ENCODE peak calls at places on chromosomes 11 and 22, in seven cellular contexts. W is H1, F is transverse colon, V is spleen, H is HCT116, R is stomach, O is suprapubic skin. I is an unnamed sample.

GRCh38 chr11:103108933-103109817 is at the start of gene DYNC2H1:
- DNase-seq in W (peak; percentile 84), F (peak; percentile 88), V (peak; percentile 97), H (peak; percentile 52), R (peak; percentile 87), O (peak; percentile 88), I (peak; percentile 92)

GRCh38 chr11:91857194-91857593 is 367.4 kb upstream of the FAT3 start:
- DNase-seq in W (no peak), F (no peak), V (no peak), H (no peak), R (no peak), O (no peak), I (no peak)

GRCh38 chr22:23531966-23532735 is 47.9 kb downstream of the IGLL1 start:
- DNase-seq in W (no peak), F (no peak), V (peak; percentile 53), H (no peak), R (no peak), O (peak; percentile 56), I (no peak)

GRCh38 chr22:29011868-29012428 is 49.7 kb downstream of the C22orf31 start:
- DNase-seq in W (no peak), F (peak; percentile 32), V (no peak), H (no peak), R (no peak), O (no peak), I (no peak)

GRCh38 chr11:14905104-14906033 is 13.3 kb upstream of the CYP2R1 start:
- DNase-seq in W (peak; percentile 74), F (peak; percentile 65), V (peak; percentile 93), H (no peak), R (peak; percentile 43), O (peak; percentile 68), I (peak; percentile 44)

GRCh38 chr11:70040452-70040851 is 37.7 kb upstream of the ANO1 start:
- DNase-seq in W (no peak), F (no peak), V (no peak), H (no peak), R (peak; percentile 20), O (no peak), I (no peak)

GRCh38 chr22:24188705-24189248 is 7.5 kb downstream of the SUSD2 start:
- DNase-seq in W (no peak), F (no peak), V (no peak), H (no peak), R (no peak), O (no peak), I (no peak)

GRCh38 chr11:2737226-2737590 is 37.4 kb upstream of the KCNQ1OT1 start:
- DNase-seq in W (no peak), F (no peak), V (no peak), H (no peak), R (no peak), O (no peak), I (no peak)

GRCh38 chr22:42967933-42968332 is 47.0 kb downstream of the PACSIN2 start:
- DNase-seq in W (no peak), F (peak; percentile 58), V (peak; percentile 94), H (no peak), R (peak; percentile 49), O (peak; percentile 86), I (no peak)

GRCh38 chr11:69680688-69681087 is 5.5 kb upstream of the LTO1 start:
- DNase-seq in W (no peak), F (no peak), V (peak; percentile 37), H (no peak), R (no peak), O (no peak), I (no peak)

GRCh38 chr22:35995772-35996171 is 32.9 kb downstream of the RBFOX2 start:
- DNase-seq in W (no peak), F (peak; percentile 66), V (no peak), H (no peak), R (peak; percentile 50), O (peak; percentile 79), I (peak; percentile 70)

GRCh38 chr11:7442588-7443215 is 42.6 kb upstream of the OLFML1 start:
- DNase-seq in W (peak; percentile 70), F (peak; percentile 75), V (peak; percentile 87), H (peak; percentile 38), R (peak; percentile 76), O (peak; percentile 79), I (peak; percentile 63)

GRCh38 chr22:46604306-46604690 is 15.9 kb upstream of the GRAMD4 start:
- DNase-seq in W (no peak), F (peak; percentile 54), V (no peak), H (no peak), R (no peak), O (no peak), I (no peak)

GRCh38 chr11:21888814-21889213 is 304.1 kb upstream of the ANO5 start:
- DNase-seq in W (no peak), F (no peak), V (no peak), H (no peak), R (no peak), O (no peak), I (no peak)

DNA sequence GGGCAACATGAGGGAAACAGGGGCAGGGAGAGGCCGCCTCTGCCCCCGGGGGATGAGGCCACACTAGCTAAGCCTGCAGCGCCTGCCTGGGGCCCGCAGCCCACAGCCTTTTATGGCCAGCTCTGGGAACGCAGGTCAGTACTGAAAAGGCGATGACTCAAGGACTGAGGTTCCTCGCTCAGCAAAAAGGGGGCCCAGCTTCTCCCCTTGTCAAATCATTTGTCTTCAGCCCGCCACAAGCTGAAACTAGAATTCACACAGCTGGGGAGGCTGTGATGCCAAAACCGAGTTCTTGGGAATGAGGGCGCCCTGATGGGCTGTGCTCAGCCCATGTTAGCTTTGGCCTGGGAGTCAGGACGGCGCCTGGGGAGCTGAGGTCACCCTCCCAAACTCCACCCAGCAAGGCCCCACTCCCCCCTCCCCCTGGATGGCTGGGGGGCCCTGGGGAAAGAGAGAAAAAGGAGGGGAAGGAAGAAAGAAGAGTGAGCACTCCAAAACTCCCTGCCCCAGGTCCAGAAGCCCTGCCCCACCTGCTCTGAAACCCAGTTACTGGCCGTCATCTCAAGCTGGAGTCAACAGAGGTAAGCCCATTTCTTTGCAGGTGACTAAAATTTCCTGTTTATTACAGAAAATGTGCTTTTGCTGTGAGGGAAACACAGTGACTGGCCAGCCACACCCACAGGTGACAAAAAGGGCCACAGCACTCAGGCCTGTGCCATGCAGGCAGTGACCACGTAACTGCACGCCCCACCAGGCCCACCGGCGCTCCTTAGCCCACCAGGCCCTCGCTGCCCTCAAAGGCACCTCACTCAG is 13.7 kb downstream of the EHD1 start:
- DNase-seq in W (no peak), F (peak; percentile 66), V (peak; percentile 80), H (no peak), R (no peak), O (no peak), I (peak; percentile 53)
- TF ChIP-seq POLR2AphosphoS5 in W (no peak), F (peak; percentile 34), V (peak; percentile 64), H (no peak), R (peak; percentile 65), O (no peak), I (no peak)

GRCh38 chr11:19367051-19367709 is 126.4 kb upstream of the E2F8 start:
- DNase-seq in W (no peak), F (no peak), V (no peak), H (no peak), R (no peak), O (no peak), I (peak; percentile 59)
- TF ChIP-seq POLR2AphosphoS5 in W (no peak), F (no peak), V (no peak), H (no peak), R (no peak), O (no peak), I (no peak)

GRCh38 chr22:49303061-49303735 is 524.5 kb downstream of the BRD1 start:
- DNase-seq in W (no peak), F (no peak), V (peak; percentile 41), H (no peak), R (peak; percentile 11), O (peak; percentile 43), I (no peak)

GRCh38 chr22:49302150-49302460 is 525.6 kb downstream of the BRD1 start:
- DNase-seq in W (no peak), F (no peak), V (no peak), H (no peak), R (no peak), O (no peak), I (no peak)

GRCh38 chr22:49305215-49305965 is 522.3 kb downstream of the BRD1 start:
- DNase-seq in W (peak; percentile 38), F (peak; percentile 53), V (peak; percentile 88), H (peak; percentile 18), R (peak; percentile 40), O (peak; percentile 73), I (peak; percentile 4)

GRCh38 chr22:49302530-49302929 is 525.1 kb downstream of the BRD1 start:
- DNase-seq in W (no peak), F (no peak), V (peak; percentile 41), H (no peak), R (peak; percentile 11), O (no peak), I (no peak)

GRCh38 chr22:49303781-49304461 is 523.8 kb downstream of the BRD1 start:
- DNase-seq in W (no peak), F (no peak), V (peak; percentile 48), H (no peak), R (peak; percentile 21), O (no peak), I (no peak)
- TF ChIP-seq POLR2AphosphoS5 in W (no peak), F (no peak), V (no peak), H (no peak), R (no peak), O (no peak), I (no peak)

GRCh38 chr22:32079110-32080089 is 36.3 kb downstream of the SLC5A1 start:
- DNase-seq in W (peak; percentile 19), F (peak; percentile 21), V (no peak), H (peak; percentile 41), R (peak; percentile 35), O (no peak), I (peak; percentile 5)
- TF ChIP-seq POLR2AphosphoS5 in W (no peak), F (no peak), V (no peak), H (no peak), R (peak; percentile 44), O (no peak), I (no peak)